ENCODE peak calls at places on chromosomes 6 and 20, in nine cellular contexts. I, K, R, G, X, S, A, F and P are unnamed samples.

GRCh38 chr20:63116412-63117106 is 99.4 kb downstream of the YTHDF1 start:
- DNase-seq in K (no peak), G (peak), R (no peak), A (no peak), X (no peak), I (peak), S (no peak), F (no peak), P (no peak)

GRCh38 chr6:2855061-2855519 is 13.4 kb upstream of the SERPINB1 start:
- DNase-seq in S (peak), I (peak), G (no peak), R (no peak), X (no peak), A (no peak), K (no peak), F (no peak), P (no peak)

GRCh38 chr20:33125983-33126382 is 42.0 kb upstream of the BPIFA2 start:
- DNase-seq in I (no peak), F (no peak), X (no peak), K (no peak), R (no peak), S (no peak), G (no peak), A (no peak), P (no peak)

GRCh38 chr6:87929843-87930288 is 117.8 kb upstream of the SPACA1 start:
- DNase-seq in X (peak), A (peak), F (peak), S (peak), I (peak), R (peak), K (peak), G (peak), P (peak)

GRCh38 chr6:35552285-35552917 is 39.7 kb upstream of the TULP1 start:
- DNase-seq in G (peak), X (no peak), F (peak), A (no peak), S (no peak), K (peak), I (no peak), R (peak), P (peak)

GRCh38 chr6:118708736-118709135 is 57.3 kb upstream of the CEP85L start:
- DNase-seq in K (no peak), F (no peak), R (no peak), S (no peak), G (no peak), A (no peak), I (no peak), X (no peak), P (no peak)

GRCh38 chr6:53347250-53347920 is 1.4 kb downstream of the ELOVL5 start:
- DNase-seq in S (no peak), F (peak), K (peak), I (no peak), G (no peak), X (no peak), R (peak), A (no peak), P (no peak)

GRCh38 chr6:23963137-23963536 is 162.9 kb upstream of the NRSN1 start:
- DNase-seq in F (no peak), A (no peak), S (no peak), I (no peak), R (no peak), X (no peak), G (no peak), K (no peak), P (no peak)

GRCh38 chr6:27078734-27079357 is 168.7 kb upstream of the PRSS16 start:
- DNase-seq in I (peak), A (no peak), R (peak), G (peak), X (peak), S (no peak), F (peak), K (peak), P (peak)

GRCh38 chr20:17849901-17850673 is 118.5 kb downstream of the SNX5 start:
- DNase-seq in I (peak), R (no peak), G (no peak), K (no peak), S (no peak), X (no peak), A (no peak), F (no peak), P (peak)

GRCh38 chr20:20582733-20583132 is 129.7 kb downstream of the RALGAPA2 start:
- DNase-seq in R (no peak), F (no peak), S (no peak), K (no peak), A (no peak), I (no peak), G (no peak), X (no peak), P (no peak)

GRCh38 chr20:20237093-20237959 is 130.6 kb upstream of the INSM1 start:
- DNase-seq in F (peak), R (peak), I (peak), X (peak), K (no peak), G (no peak), S (no peak), A (no peak), P (peak)